ENCODE peak calls at places on chromosome 19, in four cellular contexts. D is HepG2, G is K562, Z is GM12878. V is an unnamed sample.
A peak's percentile ranks its signal among the peaks of the same experiment; 100 is the strongest.

GRCh38 chr19:7534531-7534980 is 961 bp upstream of the PNPLA6 start:
- DNase-seq in D (peak; percentile 70), G (peak; percentile 54), Z (no peak), V (peak; percentile 93)

GRCh38 chr19:14383556-14383897 is 2.3 kb downstream of the ADGRE5 start:
- DNase-seq in D (no peak), G (no peak), Z (no peak), V (no peak)

GRCh38 chr19:18306903-18307681 is 15.8 kb downstream of the LSM4 start:
- DNase-seq in D (no peak), G (no peak), Z (no peak), V (peak; percentile 37)

GRCh38 chr19:2594319-2594718 is 108.2 kb downstream of the GNG7 start:
- DNase-seq in D (no peak), G (no peak), Z (peak; percentile 60), V (no peak)

GRCh38 chr19:53877361-53877766 is 4.6 kb upstream of the PRKCG start:
- DNase-seq in D (no peak), G (no peak), Z (no peak), V (peak; percentile 34)

GRCh38 chr19:43780706-43781525 is at the start of gene KCNN4:
- DNase-seq in D (no peak), G (peak; percentile 78), Z (no peak), V (no peak)

GRCh38 chr19:18205180-18205915 is 1.5 kb upstream of the RAB3A start:
- DNase-seq in D (no peak), G (peak; percentile 65), Z (no peak), V (peak; percentile 71)

GRCh38 chr19:3954107-3954506 is 16.8 kb downstream of the DAPK3 start:
- DNase-seq in D (no peak), G (no peak), Z (no peak), V (no peak)

GRCh38 chr19:35457173-35457572 is 9.1 kb downstream of the FFAR2 start:
- DNase-seq in D (no peak), G (no peak), Z (peak; percentile 68), V (no peak)

GRCh38 chr19:33278403-33279269 is 23.7 kb downstream of the CEBPA start:
- DNase-seq in D (peak; percentile 61), G (no peak), Z (no peak), V (no peak)

GRCh38 chr19:32863841-32864240 is 5.7 kb downstream of the SLC7A9 start:
- DNase-seq in D (no peak), G (no peak), Z (no peak), V (no peak)

GRCh38 chr19:12939292-12939606 is 840 bp downstream of the CALR start:
- DNase-seq in D (no peak), G (no peak), Z (no peak), V (no peak)

GRCh38 chr19:11964858-11965645 is at the start of gene ZNF763:
- DNase-seq in D (peak; percentile 60), G (peak; percentile 24), Z (peak; percentile 79), V (peak; percentile 99)

GRCh38 chr19:44808463-44809371 is at the start of gene BCAM:
- DNase-seq in D (peak; percentile 65), G (peak; percentile 98), Z (no peak), V (peak; percentile 83)

GRCh38 chr19:15452111-15453047 is 2.6 kb upstream of the WIZ start:
- DNase-seq in D (peak; percentile 69), G (peak; percentile 98), Z (no peak), V (peak; percentile 99)

GRCh38 chr19:48006762-48007161 is 12.3 kb downstream of the ELSPBP1 start:
- DNase-seq in D (peak; percentile 15), G (peak; percentile 52), Z (no peak), V (peak; percentile 83)

GRCh38 chr19:44891016-44891882 is at the start of gene TOMM40:
- DNase-seq in D (peak; percentile 99), G (peak; percentile 25), Z (no peak), V (peak; percentile 81)

GRCh38 chr19:49475995-49476880 is 2.2 kb downstream of the FLT3LG start:
- DNase-seq in D (no peak), G (peak; percentile 65), Z (no peak), V (peak; percentile 98)

GRCh38 chr19:44748426-44749254 is at the start of gene BCL3:
- DNase-seq in D (no peak), G (peak; percentile 72), Z (no peak), V (peak; percentile 25)

DNA sequence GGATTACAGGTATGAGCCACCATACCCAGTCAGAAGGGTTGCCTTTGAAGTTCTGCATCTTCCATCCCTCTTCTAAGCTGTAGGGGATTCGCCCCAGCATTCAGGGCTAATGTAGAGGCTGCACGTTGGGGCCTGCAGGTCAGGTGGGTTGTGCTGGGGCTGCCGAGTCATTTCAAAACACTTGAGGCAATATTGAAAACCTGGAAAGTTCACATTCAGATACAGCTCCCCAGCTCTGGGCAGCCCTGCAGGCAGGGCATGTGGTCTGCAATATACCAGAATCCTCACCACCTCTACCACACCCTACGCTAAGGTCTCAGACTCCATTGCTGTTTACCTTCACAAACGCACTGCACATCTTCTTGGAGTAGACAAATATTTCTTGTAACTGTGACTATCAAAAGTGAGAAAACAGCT is 24.6 kb downstream of the CCNE1 start:
- DNase-seq in D (no peak), G (no peak), Z (peak; percentile 86), V (no peak)
- TF ChIP-seq CREB1 in D (no peak), G (no peak), Z (no peak), V (no peak)

GRCh38 chr19:1252221-1252817 is 3.9 kb downstream of the MIDN start:
- DNase-seq in D (no peak), G (no peak), Z (no peak), V (no peak)
- TF ChIP-seq REST in D (no peak), G (no peak), Z (no peak), V (no peak)

GRCh38 chr19:41740415-41741243 is 14.7 kb upstream of the CEACAM6 start:
- DNase-seq in D (no peak), G (no peak), Z (no peak), V (peak; percentile 21)

GRCh38 chr19:41734585-41734984 is 20.7 kb upstream of the CEACAM6 start:
- DNase-seq in D (no peak), G (no peak), Z (no peak), V (no peak)

GRCh38 chr19:41734156-41734555 is 21.2 kb upstream of the CEACAM6 start:
- DNase-seq in D (no peak), G (no peak), Z (no peak), V (no peak)

GRCh38 chr19:41739361-41739760 is 16.0 kb upstream of the CEACAM6 start:
- DNase-seq in D (no peak), G (no peak), Z (no peak), V (no peak)

DNA sequence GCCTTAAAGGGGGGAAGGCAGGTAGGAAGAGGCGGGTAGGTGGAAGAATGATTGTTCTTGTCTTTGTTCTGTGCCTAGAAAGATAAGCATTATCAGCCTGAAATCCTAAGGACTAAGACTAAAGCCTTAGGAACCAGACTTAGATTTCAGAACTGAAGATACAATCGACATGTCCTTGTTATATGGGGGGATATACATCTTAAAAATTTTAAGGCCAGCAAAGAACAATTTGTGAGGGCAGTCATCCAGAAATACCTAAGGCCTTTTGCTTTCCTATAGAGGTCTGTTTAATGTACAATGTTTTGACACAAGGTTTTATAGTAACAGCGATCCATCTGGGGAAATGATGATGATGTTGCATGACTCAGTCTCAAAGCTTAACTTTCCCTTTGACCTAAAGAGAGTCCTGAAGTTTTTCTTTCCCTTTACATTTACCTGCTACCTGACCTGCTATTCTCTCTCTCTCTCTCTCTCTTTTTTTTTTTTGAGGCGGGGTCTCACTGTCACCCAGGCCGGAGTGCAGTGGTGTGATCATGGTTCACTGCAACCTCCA is 20.2 kb upstream of the CEACAM6 start:
- DNase-seq in D (no peak), G (no peak), Z (no peak), V (no peak)
- H4K20me1 ChIP-seq in D (no peaks in the 10 kb centered on the region), G (no peaks in the 10 kb centered on the region), Z (no peaks in the 10 kb centered on the region), V (no peaks in the 10 kb centered on the region)

DNA sequence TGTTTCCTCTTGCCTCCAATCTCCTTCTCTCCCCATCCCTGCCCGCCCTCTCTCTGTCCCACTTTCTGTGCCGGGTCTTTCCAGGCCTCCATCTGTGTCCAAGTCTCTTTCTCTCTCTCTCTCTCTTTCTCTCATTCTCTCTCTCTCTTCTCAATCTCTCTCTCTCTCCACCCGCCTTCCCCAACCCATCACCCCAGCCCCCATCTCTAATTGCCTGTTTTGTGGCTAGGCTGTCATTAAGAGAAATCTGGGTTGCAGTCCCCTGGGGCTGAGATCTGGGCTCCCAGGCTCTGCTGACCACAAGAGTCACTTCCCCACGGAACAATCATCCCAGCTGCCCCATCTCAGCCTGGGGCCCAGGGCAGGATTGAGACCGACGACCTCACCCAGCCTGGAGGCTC is 2.5 kb downstream of the COL5A3 start:
- DNase-seq in D (no peak), G (no peak), Z (no peak), V (no peak)
- TF ChIP-seq CREB1 in D (no peak), G (no peak), Z (no peak), V (no peak)

GRCh38 chr19:29415507-29415906 is 110.3 kb upstream of the VSTM2B start:
- DNase-seq in D (no peak), G (no peak), Z (no peak), V (peak; percentile 66)
- TF ChIP-seq REST in D (peak; percentile 77), G (no peak), Z (peak; percentile 38), V (peak; percentile 83)

GRCh38 chr19:16537111-16537510 is 5.1 kb downstream of the CHERP start:
- DNase-seq in D (no peak), G (peak; percentile 11), Z (no peak), V (no peak)
- H4K20me1 ChIP-seq in D (peaks cover 27% of the 10 kb centered on the region), G (peaks cover 36% of the 10 kb centered on the region), Z (peaks cover 4% of the 10 kb centered on the region), V (peaks cover 49% of the 10 kb centered on the region)

GRCh38 chr19:20928371-20928770 is 5.3 kb downstream of the ZNF85 start:
- DNase-seq in D (no peak), G (no peak), Z (no peak), V (no peak)

GRCh38 chr19:20926796-20927195 is 3.7 kb downstream of the ZNF85 start:
- DNase-seq in D (peak; percentile 2), G (no peak), Z (no peak), V (no peak)

GRCh38 chr19:20925481-20925880 is 2.4 kb downstream of the ZNF85 start:
- DNase-seq in D (no peak), G (no peak), Z (no peak), V (no peak)

GRCh38 chr19:20923077-20923871 is at the start of gene ZNF85:
- DNase-seq in D (peak; percentile 78), G (peak; percentile 24), Z (peak; percentile 84), V (peak; percentile 97)
- TF ChIP-seq CREB1 in D (no peak), G (no peak), Z (no peak), V (no peak)

GRCh38 chr19:57712222-57712621 is 3.2 kb upstream of the ZNF154 start:
- DNase-seq in D (no peak), G (peak; percentile 31), Z (no peak), V (no peak)

GRCh38 chr19:57709616-57710015 is 612 bp upstream of the ZNF154 start:
- DNase-seq in D (no peak), G (no peak), Z (no peak), V (peak; percentile 45)

GRCh38 chr19:57706346-57706745 is 2.7 kb downstream of the ZNF154 start:
- DNase-seq in D (no peak), G (no peak), Z (no peak), V (no peak)

GRCh38 chr19:57708641-57709354 is at the start of gene ZNF154:
- DNase-seq in D (no peak), G (no peak), Z (no peak), V (peak; percentile 99)
- TF ChIP-seq REST in D (no peak), G (no peak), Z (no peak), V (no peak)

V was measured in GM23338.